ENCODE peak calls at places on chromosome 19, in five cellular contexts. H is GM12878, E is A549, L is HepG2, X is K562. Z is an unnamed sample.

GRCh38 chr19:1736280-1736679 is 17.0 kb upstream of the ONECUT3 start:
- DNase-seq in E (no peak), H (no peak), L (no peak), X (no peak), Z (no peak)

GRCh38 chr19:28556371-28556770 is 656.6 kb downstream of the UQCRFS1 start:
- DNase-seq in H (no peak), E (no peak), X (no peak), L (no peak), Z (peak)

GRCh38 chr19:34985249-34986022 is 14.7 kb upstream of the GRAMD1A start:
- DNase-seq in E (no peak), X (no peak), H (no peak), L (no peak), Z (no peak)

GRCh38 chr19:28988066-28988465 is 224.9 kb downstream of the UQCRFS1 start:
- DNase-seq in E (no peak), X (no peak), L (no peak), H (no peak), Z (no peak)

GRCh38 chr19:32373614-32374295 is 28.3 kb downstream of the ZNF507 start:
- DNase-seq in E (peak), L (peak), H (no peak), X (peak), Z (no peak)

GRCh38 chr19:35105411-35106290 is 10.0 kb upstream of the FXYD3 start:
- DNase-seq in H (no peak), L (no peak), E (no peak), X (peak), Z (no peak)

GRCh38 chr19:32822916-32823746 is 46.4 kb downstream of the SLC7A9 start:
- DNase-seq in E (no peak), L (no peak), X (no peak), H (no peak), Z (no peak)

GRCh38 chr19:19538077-19538764 is at the start of gene CILP2:
- DNase-seq in L (no peak), H (no peak), X (no peak), E (no peak), Z (peak)

GRCh38 chr19:2529473-2529918 is 53.6 kb downstream of the GADD45B start:
- DNase-seq in H (no peak), X (peak), L (peak), E (peak), Z (no peak)

GRCh38 chr19:50854636-50855410 is at the start of gene KLK3:
- DNase-seq in E (no peak), H (no peak), L (no peak), X (no peak), Z (no peak)

GRCh38 chr19:28934626-28935025 is 278.3 kb downstream of the UQCRFS1 start:
- DNase-seq in X (no peak), L (no peak), E (no peak), H (no peak), Z (no peak)

GRCh38 chr19:29672319-29672932 is 7.2 kb downstream of the PLEKHF1 start:
- DNase-seq in L (no peak), X (no peak), E (no peak), H (no peak), Z (no peak)

GRCh38 chr19:5809469-5809868 is 4.6 kb downstream of the NRTN start:
- DNase-seq in H (no peak), L (no peak), X (no peak), E (no peak), Z (no peak)

GRCh38 chr19:17686027-17686511 is 2.1 kb downstream of the UNC13A start:
- DNase-seq in X (peak), L (no peak), E (peak), H (no peak), Z (no peak)

GRCh38 chr19:58009666-58010301 is 7.2 kb upstream of the ZNF606 start:
- DNase-seq in H (no peak), E (peak), X (peak), L (no peak), Z (peak)

GRCh38 chr19:1945899-1946298 is 4.9 kb downstream of the CSNK1G2 start:
- DNase-seq in H (no peak), L (peak), X (peak), E (peak), Z (peak)

GRCh38 chr19:29526730-29527499 is 1.1 kb downstream of the VSTM2B start:
- DNase-seq in H (no peak), E (peak), L (no peak), X (peak), Z (no peak)

GRCh38 chr19:12840091-12841079 is 2.1 kb downstream of the MAST1 start:
- DNase-seq in E (peak), L (no peak), X (peak), H (no peak), Z (peak)

GRCh38 chr19:18854982-18855381 is 23.2 kb downstream of the UPF1 start:
- DNase-seq in L (no peak), H (no peak), X (no peak), E (no peak), Z (no peak)

GRCh38 chr19:7679017-7679720 is 1.5 kb upstream of the TRAPPC5 start:
- DNase-seq in H (no peak), X (peak), E (peak), L (peak), Z (no peak)

GRCh38 chr19:19464339-19465098 is 50.8 kb downstream of the TSSK6 start:
- DNase-seq in E (no peak), L (no peak), H (no peak), X (no peak), Z (no peak)

DNA sequence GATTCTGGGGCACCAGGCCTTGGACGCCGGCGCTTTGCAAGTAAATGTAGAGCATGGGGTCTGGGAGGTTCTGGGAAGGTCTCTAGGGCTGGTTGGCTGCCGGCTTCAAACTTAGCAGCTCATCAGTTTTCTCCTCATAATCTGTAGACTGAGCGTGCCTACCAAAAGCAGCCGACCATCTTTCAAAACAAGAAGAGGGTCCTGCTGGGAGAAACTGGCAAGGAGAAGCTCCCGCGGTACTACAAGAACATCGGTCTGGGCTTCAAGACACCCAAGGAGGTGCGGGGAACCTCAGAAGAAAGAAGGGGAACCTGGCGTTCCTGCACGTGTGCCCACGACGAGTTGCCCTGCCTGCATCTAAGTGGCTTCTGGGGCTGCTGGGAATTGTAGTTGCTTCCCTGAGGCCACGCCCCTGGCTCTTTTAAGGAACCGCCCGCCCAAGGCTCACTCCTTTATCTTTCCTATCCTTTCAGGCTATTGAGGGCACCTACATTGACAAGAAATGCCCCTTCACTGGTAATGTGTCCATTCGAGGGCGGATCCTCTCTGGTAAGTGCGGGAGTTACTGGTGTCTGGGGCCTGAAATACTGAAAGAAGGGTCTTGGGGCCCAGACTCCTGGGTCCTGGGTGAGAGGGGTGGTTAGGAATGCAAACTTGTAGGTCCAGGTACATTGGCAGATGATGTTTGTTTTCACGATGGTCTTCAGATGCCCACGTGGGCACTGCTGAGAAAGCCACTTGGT is 984 bp downstream of the RPS11 start:
- DNase-seq in L (no peak), H (no peak), X (peak), E (peak), Z (no peak)
- TF ChIP-seq KDM1A in L (no peak), H (no peak), X (no peak), E (no peak), Z (no peak)

DNA sequence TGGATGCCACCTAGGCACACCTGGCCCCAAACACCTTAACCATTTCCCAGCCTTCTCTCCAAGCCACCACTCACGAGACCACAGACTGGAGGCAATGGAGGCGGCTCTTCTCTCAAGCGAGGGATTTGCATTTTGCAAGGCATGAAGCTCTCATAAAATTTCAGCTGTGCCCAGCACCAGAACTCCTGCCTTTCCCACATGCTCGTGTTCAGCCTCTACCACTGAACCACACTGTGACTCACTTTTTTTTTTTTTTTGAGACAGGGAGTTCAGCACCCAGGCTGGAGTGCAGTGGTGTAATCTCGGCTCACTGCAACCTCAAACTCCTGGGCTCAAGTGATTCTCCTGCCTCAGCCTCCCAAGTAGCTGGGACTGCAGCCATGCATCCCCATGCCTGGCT is 10.6 kb downstream of the NANOS3 start:
- DNase-seq in X (no peak), E (no peak), L (no peak), H (no peak), Z (no peak)
- TF ChIP-seq KDM1A in X (no peak), E (no peak), L (no peak), H (no peak), Z (no peak)

GRCh38 chr19:4360081-4360569 is 16.8 kb downstream of the MPND start:
- DNase-seq in X (no peak), H (no peak), L (no peak), E (no peak), Z (no peak)
- TF ChIP-seq KDM1A in X (no peak), H (no peak), L (no peak), E (no peak), Z (no peak)

GRCh38 chr19:47726467-47726866 is 13.2 kb downstream of the EHD2 start:
- DNase-seq in E (no peak), X (no peak), L (no peak), H (no peak), Z (no peak)
- TF ChIP-seq KDM1A in E (no peak), X (peak), L (no peak), H (no peak), Z (no peak)

GRCh38 chr19:41064974-41065569 is 23.2 kb upstream of the CYP2A13 start:
- DNase-seq in H (no peak), L (no peak), X (peak), E (peak), Z (no peak)
- TF ChIP-seq KDM1A in H (no peak), L (no peak), X (no peak), E (no peak), Z (no peak)

GRCh38 chr19:55690769-55691545 is 15.9 kb downstream of the EPN1 start:
- DNase-seq in X (no peak), L (no peak), H (no peak), E (no peak), Z (no peak)
- TF ChIP-seq KDM1A in X (no peak), L (no peak), H (no peak), E (no peak), Z (no peak)

Z was measured in H1.